ENCODE peak calls at places on chromosomes 16 and 17, in four cellular contexts. One of them, this sample, is unnamed. For H3K9me3, the result is how much of the 10 kb centered on the place peaks cover.

GRCh38 chr16:46748775-46749705 is 896 bp upstream of the MYLK3 start:
- DNase-seq in fibroblast of lung: no peak
- DNase-seq in stomach: no peak
- DNase-seq in BE2C: peak
- DNase-seq in this sample: peak

GRCh38 chr16:50742521-50743150 is 750 bp downstream of the CYLD start:
- DNase-seq in fibroblast of lung: peak
- DNase-seq in stomach: no peak
- DNase-seq in BE2C: no peak
- DNase-seq in this sample: no peak

GRCh38 chr17:57809879-57810278 is 40.0 kb downstream of the MRPS23 start:
- DNase-seq in fibroblast of lung: no peak
- DNase-seq in stomach: no peak
- DNase-seq in BE2C: no peak
- DNase-seq in this sample: no peak

GRCh38 chr16:81553080-81553813 is 108.6 kb downstream of the CMIP start:
- DNase-seq in fibroblast of lung: no peak
- DNase-seq in stomach: peak
- DNase-seq in BE2C: no peak
- DNase-seq in this sample: no peak

GRCh38 chr16:88453621-88454314 is 688 bp downstream of the ZFPM1 start:
- DNase-seq in fibroblast of lung: no peak
- DNase-seq in stomach: no peak
- DNase-seq in BE2C: no peak
- DNase-seq in this sample: no peak

GRCh38 chr17:73432624-73433190 is 120.9 kb upstream of the CDC42EP4 start:
- DNase-seq in fibroblast of lung: no peak
- DNase-seq in stomach: no peak
- DNase-seq in BE2C: no peak
- DNase-seq in this sample: no peak

GRCh38 chr17:43880420-43880991 is 26.8 kb downstream of the MPP2 start:
- DNase-seq in fibroblast of lung: peak
- DNase-seq in stomach: peak
- DNase-seq in BE2C: peak
- DNase-seq in this sample: peak

GRCh38 chr17:68399638-68400403 is 57.5 kb downstream of the WIPI1 start:
- DNase-seq in fibroblast of lung: peak
- DNase-seq in stomach: no peak
- DNase-seq in BE2C: no peak
- DNase-seq in this sample: no peak

GRCh38 chr17:37430051-37430591 is 23.4 kb downstream of the TADA2A start:
- DNase-seq in fibroblast of lung: peak
- DNase-seq in stomach: no peak
- DNase-seq in BE2C: no peak
- DNase-seq in this sample: no peak

GRCh38 chr16:75222271-75222783 is 3.5 kb downstream of the CTRB1 start:
- DNase-seq in fibroblast of lung: no peak
- DNase-seq in stomach: no peak
- DNase-seq in BE2C: no peak
- DNase-seq in this sample: peak

GRCh38 chr17:15382866-15383265 is 41.5 kb upstream of the TEKT3 start:
- DNase-seq in fibroblast of lung: no peak
- DNase-seq in stomach: no peak
- DNase-seq in BE2C: no peak
- DNase-seq in this sample: no peak

GRCh38 chr16:75351183-75351582 is 82.1 kb downstream of the CFDP1 start:
- DNase-seq in fibroblast of lung: peak
- DNase-seq in stomach: no peak
- DNase-seq in BE2C: no peak
- DNase-seq in this sample: no peak

GRCh38 chr17:21296097-21297025 is 11.8 kb downstream of the MAP2K3 start:
- DNase-seq in fibroblast of lung: no peak
- DNase-seq in stomach: peak
- DNase-seq in BE2C: no peak
- DNase-seq in this sample: no peak

GRCh38 chr17:28154242-28154641 is 111.8 kb downstream of the NLK start:
- DNase-seq in fibroblast of lung: no peak
- DNase-seq in stomach: no peak
- DNase-seq in BE2C: no peak
- DNase-seq in this sample: no peak

GRCh38 chr17:36550491-36551417 is 6.0 kb downstream of the GGNBP2 start:
- DNase-seq in fibroblast of lung: no peak
- DNase-seq in stomach: no peak
- DNase-seq in BE2C: no peak
- DNase-seq in this sample: no peak

GRCh38 chr17:1130191-1130590 is 49.6 kb downstream of the ABR start:
- DNase-seq in fibroblast of lung: no peak
- DNase-seq in stomach: no peak
- DNase-seq in BE2C: no peak
- DNase-seq in this sample: no peak

GRCh38 chr16:51875834-51876725 is 670.9 kb downstream of the TOX3 start:
- DNase-seq in fibroblast of lung: no peak
- DNase-seq in stomach: no peak
- DNase-seq in BE2C: no peak
- DNase-seq in this sample: no peak

GRCh38 chr17:9226794-9227135 is 205.5 kb downstream of the NTN1 start:
- DNase-seq in fibroblast of lung: no peak
- DNase-seq in stomach: no peak
- DNase-seq in BE2C: no peak
- DNase-seq in this sample: no peak

GRCh38 chr17:82021728-82022309 is 859 bp downstream of the CENPX start:
- DNase-seq in fibroblast of lung: no peak
- DNase-seq in stomach: no peak
- DNase-seq in BE2C: no peak
- DNase-seq in this sample: no peak

GRCh38 chr16:32116080-32116479 is 137.0 kb upstream of the TP53TG3D start:
- DNase-seq in fibroblast of lung: no peak
- DNase-seq in stomach: no peak
- DNase-seq in BE2C: peak
- DNase-seq in this sample: peak

GRCh38 chr17:42107597-42108576 is 4.6 kb downstream of the DHX58 start:
- DNase-seq in fibroblast of lung: peak
- DNase-seq in stomach: peak
- DNase-seq in BE2C: peak
- DNase-seq in this sample: peak

GRCh38 chr16:79845734-79846135 is 245.2 kb upstream of the MAF start:
- DNase-seq in fibroblast of lung: no peak
- DNase-seq in stomach: no peak
- DNase-seq in BE2C: no peak
- DNase-seq in this sample: no peak

GRCh38 chr17:7294614-7295153 is at the start of gene YBX2:
- DNase-seq in fibroblast of lung: no peak
- DNase-seq in stomach: peak
- DNase-seq in BE2C: peak
- DNase-seq in this sample: peak

GRCh38 chr17:36182176-36183000 is 6.0 kb upstream of the TBC1D3B start:
- DNase-seq in fibroblast of lung: peak
- DNase-seq in stomach: no peak
- DNase-seq in BE2C: peak
- DNase-seq in this sample: peak

GRCh38 chr16:28486266-28486665 is 5.6 kb downstream of the CLN3 start:
- DNase-seq in fibroblast of lung: no peak
- DNase-seq in stomach: no peak
- DNase-seq in BE2C: no peak
- DNase-seq in this sample: no peak

GRCh38 chr17:80319262-80319998 is 58.8 kb downstream of the RNF213 start:
- DNase-seq in fibroblast of lung: no peak
- DNase-seq in stomach: no peak
- DNase-seq in BE2C: no peak
- DNase-seq in this sample: no peak

GRCh38 chr17:75587718-75588545 is at the start of gene MYO15B:
- DNase-seq in fibroblast of lung: no peak
- DNase-seq in stomach: peak
- DNase-seq in BE2C: no peak
- DNase-seq in this sample: peak

GRCh38 chr16:22670551-22670970 is 143.4 kb upstream of the HS3ST2 start:
- DNase-seq in fibroblast of lung: no peak
- DNase-seq in stomach: no peak
- DNase-seq in BE2C: peak
- DNase-seq in this sample: peak

GRCh38 chr16:75131081-75131480 is 14.5 kb upstream of the LDHD start:
- DNase-seq in fibroblast of lung: no peak
- DNase-seq in stomach: no peak
- DNase-seq in BE2C: no peak
- DNase-seq in this sample: no peak

GRCh38 chr16:62711797-62712196 is 675.6 kb upstream of the CDH8 start:
- DNase-seq in fibroblast of lung: no peak
- DNase-seq in stomach: no peak
- DNase-seq in BE2C: peak
- DNase-seq in this sample: no peak
- H3K9me3 ChIP-seq in fibroblast of lung: under half
- H3K9me3 ChIP-seq in stomach: under half
- H3K9me3 ChIP-seq in BE2C: under half
- H3K9me3 ChIP-seq in this sample: under half

DNA sequence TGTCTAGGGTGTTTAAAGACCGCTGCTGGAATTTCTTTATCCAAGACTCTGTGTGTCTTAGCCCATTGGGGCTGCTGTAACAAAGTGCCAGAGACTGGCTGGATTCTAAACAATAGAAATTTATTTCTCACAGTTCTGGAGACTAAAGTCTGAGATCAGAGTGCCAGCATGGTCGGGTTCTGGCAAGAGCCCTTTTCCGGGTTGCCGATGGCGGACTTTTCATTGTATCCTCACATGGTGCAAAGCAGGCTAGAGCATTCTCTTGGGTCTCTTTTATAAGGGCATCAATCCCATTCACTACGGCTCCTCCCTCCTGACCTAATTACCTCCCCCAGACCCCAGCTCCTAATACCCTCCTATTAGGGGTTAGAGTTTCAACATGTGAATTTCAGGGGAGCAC is 9.5 kb downstream of the NLRC5 start:
- DNase-seq in fibroblast of lung: no peak
- DNase-seq in stomach: no peak
- DNase-seq in BE2C: no peak
- DNase-seq in this sample: no peak
- H3K9me3 ChIP-seq in fibroblast of lung: under half
- H3K9me3 ChIP-seq in stomach: under half
- H3K9me3 ChIP-seq in BE2C: under half
- H3K9me3 ChIP-seq in this sample: under half

GRCh38 chr17:49439673-49440571 is 25.2 kb upstream of the PHB1 start:
- DNase-seq in fibroblast of lung: no peak
- DNase-seq in stomach: no peak
- DNase-seq in BE2C: no peak
- DNase-seq in this sample: no peak

GRCh38 chr17:49437696-49438438 is 23.2 kb upstream of the PHB1 start:
- DNase-seq in fibroblast of lung: no peak
- DNase-seq in stomach: no peak
- DNase-seq in BE2C: no peak
- DNase-seq in this sample: peak

GRCh38 chr17:49438885-49439284 is 24.2 kb upstream of the PHB1 start:
- DNase-seq in fibroblast of lung: no peak
- DNase-seq in stomach: no peak
- DNase-seq in BE2C: no peak
- DNase-seq in this sample: no peak

GRCh38 chr17:49439305-49439672 is 24.6 kb upstream of the PHB1 start:
- DNase-seq in fibroblast of lung: no peak
- DNase-seq in stomach: no peak
- DNase-seq in BE2C: no peak
- DNase-seq in this sample: no peak

DNA sequence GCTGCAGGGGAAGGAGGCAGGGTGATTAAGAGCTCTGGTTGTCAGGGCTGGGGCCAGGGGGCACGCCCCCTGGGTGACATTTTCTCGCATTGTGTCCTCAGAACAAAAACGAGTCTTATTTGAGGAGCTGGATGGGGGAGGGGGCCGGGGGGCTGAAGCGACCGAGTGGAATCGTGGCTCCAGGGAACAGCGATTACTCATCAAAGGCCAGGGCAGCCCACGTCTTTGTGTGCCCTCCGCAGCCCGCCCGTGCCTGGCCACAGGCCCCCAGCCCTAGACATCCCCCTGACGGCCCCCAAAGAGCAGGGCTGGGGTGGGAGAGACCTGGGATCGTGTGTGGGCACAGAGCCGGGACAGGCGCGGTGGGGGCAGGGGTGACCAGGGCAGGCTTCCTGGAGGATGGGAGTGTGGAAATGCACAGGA is 23.8 kb upstream of the PHB1 start:
- DNase-seq in fibroblast of lung: no peak
- DNase-seq in stomach: no peak
- DNase-seq in BE2C: no peak
- DNase-seq in this sample: no peak
- H3K9me3 ChIP-seq in fibroblast of lung: under half
- H3K9me3 ChIP-seq in stomach: under half
- H3K9me3 ChIP-seq in BE2C: under half
- H3K9me3 ChIP-seq in this sample: under half

DNA sequence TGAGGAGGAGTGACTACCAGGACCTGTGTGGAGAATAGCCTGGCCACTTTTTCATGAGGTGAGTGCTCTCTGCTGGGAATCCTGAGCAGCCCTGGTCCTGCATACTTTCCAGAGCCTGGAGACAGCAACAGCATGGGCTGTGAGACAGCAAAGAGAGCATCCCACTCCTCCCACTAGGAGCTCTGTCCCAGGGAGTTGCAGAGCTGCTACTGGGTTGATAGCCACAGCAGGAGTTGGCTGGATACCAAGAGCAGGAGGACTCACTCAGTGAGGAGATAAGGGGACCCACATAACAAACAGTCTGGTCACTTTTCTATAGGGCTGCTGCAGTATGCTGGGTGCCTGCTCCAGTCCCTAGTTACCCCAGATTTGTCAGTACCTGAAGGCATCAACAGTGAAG is 439.3 kb upstream of the CDH8 start:
- DNase-seq in fibroblast of lung: no peak
- DNase-seq in stomach: no peak
- DNase-seq in BE2C: peak
- DNase-seq in this sample: peak
- H3K9me3 ChIP-seq in fibroblast of lung: under half
- H3K9me3 ChIP-seq in stomach: under half
- H3K9me3 ChIP-seq in BE2C: under half
- H3K9me3 ChIP-seq in this sample: under half

DNA sequence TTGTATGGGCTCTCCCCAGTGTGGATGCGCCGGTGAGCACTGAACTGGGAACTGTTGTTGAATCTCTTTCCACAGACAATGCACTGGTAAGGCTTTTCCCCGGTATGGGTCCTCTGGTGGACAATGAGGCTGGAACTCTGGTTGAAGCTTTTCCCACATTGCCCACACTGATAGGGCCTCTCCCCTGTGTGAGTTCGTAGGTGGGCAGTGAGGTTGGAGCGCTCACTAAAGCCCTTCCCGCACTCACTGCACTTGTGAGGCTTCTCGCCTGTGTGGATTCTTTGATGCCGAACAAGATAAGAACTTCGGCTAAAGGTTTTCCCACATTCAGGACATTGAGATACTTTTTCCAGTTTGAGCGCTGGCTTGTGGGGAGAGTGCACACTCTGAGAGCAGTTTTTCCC is 17.8 kb downstream of the ZSCAN32 start:
- DNase-seq in fibroblast of lung: no peak
- DNase-seq in stomach: no peak
- DNase-seq in BE2C: no peak
- DNase-seq in this sample: no peak
- H3K9me3 ChIP-seq in fibroblast of lung: under half
- H3K9me3 ChIP-seq in stomach: half or more
- H3K9me3 ChIP-seq in BE2C: under half
- H3K9me3 ChIP-seq in this sample: under half

This sample was measured in testis.